ENCODE peak calls at places on chromosome 17, in six cellular contexts. D is A549, R is H1, J is IMR-90, H is K562, F is HepG2. Z is an unnamed sample.

GRCh38 chr17:81246679-81247338 is 7.7 kb downstream of the NDUFAF8 start:
- DNase-seq in H (no peak), R (no peak), D (no peak), F (no peak), J (no peak), Z (no peak)

GRCh38 chr17:27564463-27564862 is 66.5 kb upstream of the LGALS9 start:
- DNase-seq in R (no peak), F (no peak), J (no peak), D (no peak), H (peak; percentile 59), Z (no peak)

GRCh38 chr17:44086364-44087311 is 16.1 kb downstream of the G6PC3 start:
- DNase-seq in R (no peak), F (peak; percentile 83), J (peak; percentile 98), D (peak; percentile 87), H (peak; percentile 95), Z (no peak)

GRCh38 chr17:3773511-3773910 is 27.5 kb downstream of the ITGAE start:
- DNase-seq in J (peak; percentile 74), H (no peak), F (no peak), R (no peak), D (peak; percentile 46), Z (no peak)

GRCh38 chr17:77436058-77436442 is 295.3 kb downstream of the SEC14L1 start:
- DNase-seq in J (peak; percentile 69), R (peak; percentile 65), F (no peak), H (no peak), D (no peak), Z (no peak)

GRCh38 chr17:1179635-1180433 is at the start of gene ABR:
- DNase-seq in F (no peak), H (peak; percentile 78), J (peak; percentile 26), D (no peak), R (peak; percentile 82), Z (no peak)

GRCh38 chr17:75864448-75864871 is 9.3 kb upstream of the WBP2 start:
- DNase-seq in D (no peak), R (no peak), F (no peak), H (no peak), J (peak; percentile 92), Z (peak; percentile 77)

GRCh38 chr17:17506893-17507464 is 10.8 kb upstream of the RASD1 start:
- DNase-seq in H (no peak), J (no peak), R (no peak), D (no peak), F (no peak), Z (no peak)

GRCh38 chr17:6471531-6472465 is 27.5 kb downstream of the PIMREG start:
- DNase-seq in H (peak; percentile 26), F (no peak), J (peak; percentile 61), R (no peak), D (peak; percentile 38), Z (no peak)

GRCh38 chr17:41060052-41060604 is at the start of gene KRTAP2-3:
- DNase-seq in J (peak; percentile 97), R (no peak), D (peak; percentile 55), F (peak; percentile 36), H (no peak), Z (no peak)

GRCh38 chr17:2624292-2624731 is 30.9 kb downstream of the PAFAH1B1 start:
- DNase-seq in R (no peak), H (no peak), D (no peak), J (no peak), F (no peak), Z (peak; percentile 21)

GRCh38 chr17:64218066-64218465 is 45.0 kb downstream of the TEX2 start:
- DNase-seq in F (no peak), D (no peak), R (no peak), H (no peak), J (no peak), Z (peak; percentile 28)

GRCh38 chr17:4533522-4534502 is 21.4 kb downstream of the MYBBP1A start:
- DNase-seq in D (peak; percentile 53), J (no peak), F (peak; percentile 38), H (no peak), R (no peak), Z (no peak)

GRCh38 chr17:18191071-18191667 is 7.5 kb downstream of the ALKBH5 start:
- DNase-seq in H (no peak), D (no peak), R (no peak), F (peak; percentile 74), J (no peak), Z (no peak)

GRCh38 chr17:70661342-70662222 is 492.2 kb downstream of the KCNJ2 start:
- DNase-seq in R (no peak), J (peak; percentile 12), D (peak; percentile 34), H (no peak), F (no peak), Z (no peak)

GRCh38 chr17:69728816-69729215 is 314.3 kb downstream of the MAP2K6 start:
- DNase-seq in H (no peak), R (no peak), D (no peak), F (no peak), J (no peak), Z (no peak)

GRCh38 chr17:65696739-65697394 is 135.4 kb upstream of the AXIN2 start:
- DNase-seq in J (peak; percentile 65), R (no peak), H (no peak), F (no peak), D (no peak), Z (no peak)

GRCh38 chr17:80698297-80698696 is 153.7 kb downstream of the RPTOR start:
- DNase-seq in J (no peak), H (no peak), D (no peak), R (no peak), F (no peak), Z (no peak)

GRCh38 chr17:81253358-81254131 is 14.4 kb downstream of the NDUFAF8 start:
- DNase-seq in H (peak; percentile 73), J (peak; percentile 31), D (peak; percentile 43), R (peak; percentile 74), F (no peak), Z (no peak)

GRCh38 chr17:33292981-33293867 is at the start of gene ASIC2:
- DNase-seq in H (peak; percentile 24), R (peak; percentile 71), J (peak; percentile 4), F (no peak), D (peak; percentile 72), Z (no peak)

GRCh38 chr17:21278304-21279197 is 6.0 kb upstream of the MAP2K3 start:
- DNase-seq in R (no peak), D (no peak), F (no peak), J (no peak), H (no peak), Z (no peak)

GRCh38 chr17:45320931-45321461 is 4.2 kb upstream of the MAP3K14 start:
- DNase-seq in D (peak; percentile 93), R (no peak), F (no peak), H (peak; percentile 75), J (peak; percentile 97), Z (no peak)

GRCh38 chr17:80671039-80671822 is 126.6 kb downstream of the RPTOR start:
- DNase-seq in H (no peak), R (no peak), F (no peak), D (no peak), J (no peak), Z (no peak)

GRCh38 chr17:57953703-57954420 is 1.4 kb downstream of the CUEDC1 start:
- DNase-seq in F (no peak), J (no peak), H (no peak), R (no peak), D (no peak), Z (no peak)

GRCh38 chr17:57955183-57955952 is at the start of gene CUEDC1:
- DNase-seq in J (peak; percentile 39), R (peak; percentile 82), D (peak; percentile 69), F (no peak), H (peak; percentile 81), Z (no peak)

GRCh38 chr17:57956311-57957119 is 1.3 kb upstream of the CUEDC1 start:
- DNase-seq in J (no peak), D (no peak), R (peak; percentile 54), F (no peak), H (no peak), Z (peak; percentile 62)

GRCh38 chr17:57953219-57953618 is 2.0 kb downstream of the CUEDC1 start:
- DNase-seq in D (no peak), R (no peak), H (no peak), F (peak; percentile 79), J (no peak), Z (no peak)

GRCh38 chr17:57954421-57955182 is 610 bp downstream of the CUEDC1 start:
- DNase-seq in H (peak; percentile 47), F (no peak), D (peak; percentile 80), J (peak; percentile 46), R (peak; percentile 73), Z (no peak)
- TF ChIP-seq RFX5 in H (no peak), F (no peak), D (no peak), J (no peak), R (no peak), Z (no peak)

DNA sequence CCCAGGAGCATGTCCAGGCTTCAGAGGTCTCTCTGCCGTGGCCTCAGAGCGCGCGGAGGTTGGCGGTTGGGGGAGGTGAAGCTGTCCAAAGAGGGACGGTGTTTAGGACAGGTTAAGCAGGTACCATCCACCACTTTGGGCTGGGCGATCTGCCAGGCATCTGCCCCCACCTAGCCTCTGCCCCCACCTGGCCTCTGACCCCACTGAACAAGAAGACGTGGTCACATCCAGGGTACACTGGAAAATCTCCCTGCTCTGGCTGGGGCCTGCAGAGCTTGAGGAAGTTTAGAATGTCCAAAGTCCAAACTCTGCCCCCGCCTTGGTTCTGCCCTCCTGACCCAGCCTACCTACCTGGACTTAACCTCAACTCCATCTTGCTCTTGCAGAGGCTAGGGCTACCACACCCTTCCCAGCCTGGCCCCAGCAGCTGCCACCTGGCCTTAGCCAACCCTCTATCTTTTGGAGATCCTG is 1.6 kb downstream of the ITGA3 start:
- DNase-seq in D (no peak), J (no peak), R (no peak), F (no peak), H (no peak), Z (no peak)
- TF ChIP-seq RFX5 in D (no peak), J (no peak), R (no peak), F (no peak), H (no peak), Z (no peak)

DNA sequence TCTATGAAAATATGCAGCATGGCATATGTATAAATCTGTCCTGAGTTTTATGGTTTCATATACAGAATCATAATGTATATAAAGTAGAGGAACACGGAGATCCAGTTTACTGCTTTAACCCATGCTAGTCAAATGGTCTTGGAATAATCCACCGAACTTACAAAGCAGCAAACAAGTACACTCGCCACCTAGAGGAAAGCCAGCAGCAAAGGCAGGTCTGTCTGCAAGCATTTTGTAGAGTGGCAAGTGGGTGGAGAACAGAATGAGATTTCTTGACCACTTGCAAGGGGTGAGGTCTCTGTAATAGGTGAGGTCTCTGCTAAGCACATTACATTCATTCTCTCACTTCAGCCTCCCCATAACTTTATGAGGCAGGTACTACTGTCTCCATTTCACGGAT is 308.3 kb downstream of the CA10 start:
- DNase-seq in J (no peak), F (peak; percentile 12), H (no peak), R (no peak), D (no peak), Z (no peak)
- TF ChIP-seq RFX5 in J (no peak), F (no peak), H (no peak), R (no peak), D (no peak), Z (no peak)

DNA sequence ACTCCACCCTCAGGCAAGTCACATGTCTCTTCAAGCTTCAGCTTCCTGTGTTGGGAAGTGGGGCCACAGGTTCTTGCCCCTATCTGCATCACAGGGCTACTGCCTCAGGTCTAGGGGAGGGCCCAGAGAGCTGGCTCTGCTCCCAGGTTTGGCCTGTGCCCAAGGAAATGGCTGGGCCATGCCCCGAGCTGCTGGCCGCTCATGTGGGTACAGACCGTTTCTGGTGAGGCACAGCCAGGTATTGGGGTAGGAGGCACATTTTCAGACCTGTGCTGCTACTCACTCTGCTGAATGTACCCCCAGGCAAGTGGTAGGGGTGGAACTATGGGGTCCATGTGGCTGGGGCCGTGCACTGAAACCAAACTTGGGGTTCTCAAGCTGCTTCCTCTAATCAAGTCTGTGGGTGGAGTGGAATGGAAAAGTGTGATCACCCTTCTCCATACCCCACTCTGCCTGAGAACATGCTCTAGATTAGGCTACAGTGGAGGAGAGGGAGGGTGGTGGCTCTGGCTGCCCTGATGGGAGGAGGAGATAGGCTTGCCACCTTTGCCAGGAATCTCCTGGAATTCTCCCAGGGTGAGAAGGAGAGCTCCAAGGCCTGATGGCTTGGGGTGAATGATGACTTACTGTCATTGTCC is 4.6 kb downstream of the GAS2L2 start:
- DNase-seq in H (no peak), R (no peak), D (no peak), F (no peak), J (no peak), Z (no peak)
- TF ChIP-seq RFX5 in H (no peak), R (no peak), D (no peak), F (no peak), J (no peak), Z (no peak)